ENCODE peak calls at places on chromosomes 5 and 9, in seven cellular contexts. N is neuronal stem cell; R is cardiac muscle cell; G is CD8-positive, alpha-beta memory T cell; W is fibroblast of lung; E is colonic mucosa; I is uterus. M is an unnamed sample. For H3K4me1 and H3K36me3, the result is how much of the 10 kb centered on the place peaks cover.

GRCh38 chr9:137007060-137007815 is 10.9 kb upstream of the CLIC3 start:
- DNase-seq in N (no peak), R (no peak), G (no peak), W (peak), E (no peak), I (no peak), M (peak)

GRCh38 chr5:173869316-173869715 is 18.8 kb upstream of the CPEB4 start:
- DNase-seq in N (no peak), R (no peak), G (no peak), W (no peak), E (no peak), I (no peak), M (no peak)

GRCh38 chr5:174328626-174329299 is 283.3 kb downstream of the NSG2 start:
- DNase-seq in N (no peak), R (no peak), G (no peak), W (peak), E (no peak), I (no peak), M (no peak)

GRCh38 chr5:164119806-164120440 is 614.5 kb downstream of the MAT2B start:
- DNase-seq in N (no peak), R (no peak), G (no peak), W (peak), E (no peak), I (no peak), M (no peak)

GRCh38 chr9:127931092-127931881 is 710 bp upstream of the PIP5KL1 start:
- DNase-seq in N (no peak), R (no peak), G (no peak), W (peak), E (no peak), I (no peak), M (no peak)

GRCh38 chr9:92278117-92278516 is 15.4 kb downstream of the IARS1 start:
- DNase-seq in N (no peak), R (no peak), G (no peak), W (no peak), E (no peak), I (no peak), M (no peak)

GRCh38 chr5:75054110-75054930 is 2.0 kb upstream of the GCNT4 start:
- DNase-seq in N (peak), R (peak), G (no peak), W (peak), E (peak), I (peak), M (peak)

GRCh38 chr9:113151696-113152630 is 1.2 kb downstream of the SLC31A2 start:
- DNase-seq in N (no peak), R (no peak), G (no peak), W (no peak), E (no peak), I (no peak), M (peak)

GRCh38 chr5:170546257-170546656 is 42.4 kb downstream of the KCNIP1 start:
- DNase-seq in N (no peak), R (no peak), G (no peak), W (no peak), E (no peak), I (no peak), M (no peak)

GRCh38 chr9:129402341-129402739 is 218.6 kb downstream of the C9orf50 start:
- DNase-seq in N (peak), R (no peak), G (no peak), W (no peak), E (no peak), I (no peak), M (no peak)
- H3K4me1 ChIP-seq in N (under half), R (under half), G (under half), W (under half), E (under half), I (under half), M (under half)

DNA sequence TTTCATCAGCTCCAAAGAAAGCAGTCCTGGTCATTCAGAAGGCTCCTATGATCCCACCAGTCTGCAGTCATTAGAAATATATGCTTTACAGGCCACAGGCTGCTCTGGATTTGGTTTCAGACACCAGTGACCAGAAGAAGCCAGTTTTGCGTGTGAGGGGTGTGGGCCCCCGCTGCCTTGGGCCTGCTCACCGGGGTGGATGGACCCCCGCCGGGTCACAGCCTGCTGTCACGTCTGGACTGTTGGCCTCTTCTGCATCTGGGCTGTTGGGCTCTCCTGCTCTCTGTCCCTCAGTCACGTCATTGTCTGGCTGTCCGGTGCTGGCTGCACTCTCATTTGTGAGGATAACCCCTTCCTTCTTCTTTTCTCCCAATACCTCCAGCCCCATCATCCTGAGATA is 33.1 kb downstream of the NSUN2 start:
- DNase-seq in N (no peak), R (no peak), G (no peak), W (no peak), E (no peak), I (no peak), M (no peak)
- H3K36me3 ChIP-seq in N (under half), R (under half), G (under half), W (under half), E (under half), I (under half), M (under half)

GRCh38 chr5:143197260-143197656 is 206.2 kb downstream of the NR3C1 start:
- DNase-seq in N (no peak), R (no peak), G (no peak), W (no peak), E (no peak), I (no peak), M (no peak)

GRCh38 chr5:143199843-143200242 is 203.6 kb downstream of the NR3C1 start:
- DNase-seq in N (no peak), R (no peak), G (no peak), W (no peak), E (no peak), I (no peak), M (no peak)

GRCh38 chr5:143199161-143199560 is 204.3 kb downstream of the NR3C1 start:
- DNase-seq in N (no peak), R (no peak), G (no peak), W (no peak), E (no peak), I (no peak), M (no peak)

GRCh38 chr5:143196601-143197259 is 206.8 kb downstream of the NR3C1 start:
- DNase-seq in N (no peak), R (no peak), G (no peak), W (peak), E (no peak), I (no peak), M (no peak)

GRCh38 chr5:143198332-143198731 is 205.2 kb downstream of the NR3C1 start:
- DNase-seq in N (no peak), R (no peak), G (no peak), W (no peak), E (no peak), I (no peak), M (no peak)
- H3K4me1 ChIP-seq in N (under half), R (under half), G (under half), W (under half), E (under half), I (under half), M (under half)

GRCh38 chr9:5630038-5630507 is 1.2 kb downstream of the RIC1 start:
- DNase-seq in N (peak), R (peak), G (peak), W (peak), E (peak), I (no peak), M (no peak)
- H3K36me3 ChIP-seq in N (under half), R (under half), G (under half), W (under half), E (under half), I (under half), M (under half)

DNA sequence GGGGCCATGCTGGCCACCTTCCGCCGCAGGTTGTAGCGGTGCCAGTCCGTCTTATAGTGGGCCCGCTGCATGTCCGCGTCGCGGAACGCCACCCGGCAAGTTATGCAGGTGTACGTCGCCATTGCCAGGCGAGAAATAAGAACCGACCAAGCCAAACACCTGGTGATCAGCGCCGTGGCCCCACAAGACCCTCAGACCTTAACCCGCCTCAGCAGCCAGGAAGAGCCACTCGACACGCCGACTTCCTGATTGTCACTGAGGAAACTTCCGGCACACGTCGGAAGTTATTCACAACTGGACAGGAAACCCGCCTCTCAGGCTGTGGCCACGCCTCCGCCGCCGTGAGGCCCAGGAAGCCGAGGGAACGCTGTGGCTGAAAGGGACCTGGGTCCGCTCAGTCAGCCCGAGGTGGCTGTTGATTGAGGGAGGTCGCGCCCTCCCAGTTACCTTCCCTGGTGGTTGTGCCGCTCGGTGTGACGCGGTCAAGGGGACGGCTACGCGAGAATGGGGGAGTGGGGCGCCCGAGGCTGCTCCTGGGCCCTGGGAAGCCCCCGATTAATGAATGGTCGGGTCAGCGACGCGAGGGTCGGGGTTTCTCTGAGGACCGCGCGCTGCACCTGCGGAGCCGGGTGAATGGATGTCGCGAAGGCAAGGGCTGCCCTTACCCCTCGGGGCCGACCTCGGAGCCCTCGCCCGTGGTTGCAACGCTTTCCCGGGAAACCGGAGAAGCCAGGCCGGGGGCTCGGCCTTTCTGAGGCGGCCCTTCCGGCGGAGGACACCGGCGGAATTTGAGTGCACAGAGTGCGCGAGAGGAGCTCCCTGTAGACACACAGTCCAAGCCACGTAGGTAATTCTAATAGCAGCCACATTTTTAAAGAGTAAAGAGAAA is at the start of gene ZNF622:
- DNase-seq in N (peak), R (peak), G (peak), W (peak), E (peak), I (peak), M (peak)
- H3K4me1 ChIP-seq in N (under half), R (under half), G (half or more), W (under half), E (under half), I (under half), M (half or more)

DNA sequence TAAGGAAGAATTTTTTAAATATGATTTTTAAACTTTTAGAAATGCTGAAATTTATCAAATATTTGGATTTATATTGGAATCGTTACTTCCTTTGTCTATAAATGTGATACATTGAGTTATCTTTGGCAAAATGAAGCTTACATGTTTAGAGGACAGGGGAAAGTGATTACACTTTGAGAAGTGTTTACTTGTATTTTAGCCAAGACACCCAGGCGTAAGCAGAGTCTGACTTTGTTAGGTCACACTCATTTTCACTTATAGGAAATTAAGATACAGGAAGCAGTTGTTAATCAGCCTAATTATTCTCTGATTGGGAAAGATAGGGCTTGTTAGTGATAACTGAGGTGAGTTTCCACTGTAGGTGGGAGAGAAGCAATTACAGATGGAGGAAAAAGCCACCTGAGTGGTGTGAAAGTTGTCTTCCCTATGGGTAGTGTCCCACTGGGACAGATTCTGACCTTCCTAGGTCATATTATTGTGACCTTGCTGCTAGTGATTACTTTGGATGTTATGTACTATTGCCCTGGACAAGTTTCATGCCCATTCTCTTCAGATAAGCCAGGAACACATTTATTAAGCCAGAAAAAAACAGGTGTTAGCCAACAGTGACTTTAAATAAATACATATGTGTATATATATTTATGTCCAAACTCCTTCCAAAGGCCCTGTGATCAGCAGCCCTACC is 88.7 kb downstream of the UHRF2 start:
- DNase-seq in N (no peak), R (no peak), G (no peak), W (no peak), E (no peak), I (no peak), M (no peak)
- H3K36me3 ChIP-seq in N (under half), R (under half), G (half or more), W (under half), E (under half), I (under half), M (under half)

M was measured in body of pancreas.